ENCODE peak calls at places on chromosome 10, in five cellular contexts. X is activated CD8-positive, alpha-beta memory T cell treated with anti-CD3 and anti-CD28 coated beads for 24 hours; O is HL-60; D is AG08395; W is stimulated activated naive CD8-positive, alpha-beta T cell treated with anti-CD3 and anti-CD28 coated beads, Interleukin-15, Interleukin-2, amounts not matched to agents 100 U/mL and 50 U/mL, for 24 hours. L is an unnamed sample.
A peak's percentile ranks its signal among the peaks of the same experiment; 100 is the strongest.

GRCh38 chr10:73232887-73233286 is 14.2 kb downstream of the DNAJC9 start:
- DNase-seq in X (no peak), D (no peak), W (no peak), O (no peak), L (no peak)

GRCh38 chr10:6171891-6172354 is 30.8 kb upstream of the PFKFB3 start:
- DNase-seq in O (no peak), X (no peak), D (peak; percentile 91), W (peak; percentile 46), L (no peak)

GRCh38 chr10:132571565-132572544 is 34.3 kb downstream of the INPP5A start:
- DNase-seq in W (peak; percentile 79), X (peak; percentile 83), O (peak; percentile 83), D (peak; percentile 84), L (peak; percentile 32)

GRCh38 chr10:63208981-63209380 is 75.9 kb downstream of the NRBF2 start:
- DNase-seq in O (no peak), W (no peak), D (peak; percentile 39), X (no peak), L (no peak)

GRCh38 chr10:59682986-59683937 is 26.4 kb downstream of the SLC16A9 start:
- DNase-seq in W (no peak), D (no peak), O (no peak), X (no peak), L (no peak)

GRCh38 chr10:52525761-52526160 is 211.7 kb downstream of the DKK1 start:
- DNase-seq in O (no peak), W (no peak), X (no peak), D (peak; percentile 43), L (no peak)

GRCh38 chr10:22655312-22655973 is 58.9 kb downstream of the PIP4K2A start:
- DNase-seq in D (peak; percentile 22), X (no peak), O (no peak), W (no peak), L (peak; percentile 80)

GRCh38 chr10:96090463-96090800 is 39.7 kb upstream of the ZNF518A start:
- DNase-seq in O (no peak), X (no peak), W (no peak), D (no peak), L (no peak)

GRCh38 chr10:113031147-113031546 is 81.1 kb downstream of the TCF7L2 start:
- DNase-seq in D (no peak), O (no peak), W (no peak), X (no peak), L (no peak)

GRCh38 chr10:44706745-44707144 is 204.4 kb upstream of the TMEM72 start:
- DNase-seq in D (peak; percentile 94), O (no peak), X (no peak), W (no peak), L (no peak)

GRCh38 chr10:43077421-43078171 is 727 bp downstream of the RET start:
- DNase-seq in W (no peak), X (no peak), D (no peak), O (no peak), L (no peak)

L was measured in central memory CD4-positive, alpha-beta T cell.